ENCODE peak calls at places on chromosomes 4 and X, in eight cellular contexts. V is CD8-positive, alpha-beta T cell; N is MM.1S; X is NCI-H748 treated with DMSO at 0.1 percent for 48 hours; I is lower leg skin; L is naive thymus-derived CD8-positive, alpha-beta T cell; W is epithelial cell of proximal tubule; J is lung. M is an unnamed sample.

GRCh38 chr4:43316813-43317212 is 424.3 kb downstream of the GRXCR1 start:
- DNase-seq in V (no peak), N (no peak), X (no peak), I (no peak), L (no peak), W (no peak), J (no peak), M (no peak)

GRCh38 chr4:153832720-153833287 is 43.9 kb upstream of the SFRP2 start:
- DNase-seq in V (no peak), N (no peak), X (no peak), I (no peak), L (no peak), W (no peak), J (no peak), M (no peak)

GRCh38 chr4:128337863-128338262 is 50.2 kb upstream of the PGRMC2 start:
- DNase-seq in V (no peak), N (no peak), X (no peak), I (no peak), L (no peak), W (no peak), J (no peak), M (no peak)

GRCh38 chr4:31124008-31124645 is 404.0 kb downstream of the PCDH7 start:
- DNase-seq in V (no peak), N (no peak), X (no peak), I (no peak), L (no peak), W (no peak), J (no peak), M (no peak)

GRCh38 chrX:129581904-129582303 is 41.8 kb downstream of the OCRL start:
- DNase-seq in V (no peak), N (no peak), X (no peak), I (no peak), L (no peak), W (no peak), J (no peak), M (no peak)

GRCh38 chrX:40175416-40176255 is 77.9 kb upstream of the BCOR start:
- DNase-seq in V (peak), N (peak), X (peak), I (peak), L (peak), W (no peak), J (peak), M (no peak)

GRCh38 chr4:914531-914930 is 17.6 kb downstream of the GAK start:
- DNase-seq in V (no peak), N (no peak), X (no peak), I (peak), L (no peak), W (no peak), J (no peak), M (no peak)

GRCh38 chrX:112834016-112834855 is 6.4 kb downstream of the AMOT start:
- DNase-seq in V (no peak), N (no peak), X (no peak), I (no peak), L (no peak), W (no peak), J (no peak), M (no peak)

GRCh38 chr4:128513664-128514484 is 226.3 kb upstream of the PGRMC2 start:
- DNase-seq in V (no peak), N (peak), X (no peak), I (no peak), L (no peak), W (no peak), J (no peak), M (no peak)

GRCh38 chr4:153153339-153153851 is 50.8 kb upstream of the TRIM2 start:
- DNase-seq in V (peak), N (peak), X (peak), I (peak), L (peak), W (no peak), J (peak), M (peak)

GRCh38 chr4:73383452-73383851 is 20.6 kb upstream of the ALB start:
- DNase-seq in V (no peak), N (no peak), X (no peak), I (no peak), L (no peak), W (no peak), J (no peak), M (no peak)

GRCh38 chr4:187618701-187619278 is 376.8 kb upstream of the ZFP42 start:
- DNase-seq in V (no peak), N (no peak), X (no peak), I (no peak), L (no peak), W (no peak), J (no peak), M (peak)

GRCh38 chr4:4343038-4343437 is 43.9 kb upstream of the NSG1 start:
- DNase-seq in V (no peak), N (no peak), X (no peak), I (no peak), L (no peak), W (no peak), J (no peak), M (no peak)

GRCh38 chrX:37314526-37314925 is 34.6 kb upstream of the PRRG1 start:
- DNase-seq in V (no peak), N (no peak), X (no peak), I (no peak), L (no peak), W (peak), J (no peak), M (no peak)

GRCh38 chrX:153776611-153777045 is 4.2 kb upstream of the SRPK3 start:
- DNase-seq in V (no peak), N (no peak), X (no peak), I (no peak), L (no peak), W (no peak), J (no peak), M (peak)

GRCh38 chrX:38819709-38820108 is 18.4 kb downstream of the MID1IP1 start:
- DNase-seq in V (no peak), N (no peak), X (no peak), I (no peak), L (no peak), W (no peak), J (no peak), M (no peak)

GRCh38 chr4:143441678-143442077 is 71.8 kb upstream of the SMARCA5 start:
- DNase-seq in V (no peak), N (no peak), X (no peak), I (no peak), L (no peak), W (no peak), J (no peak), M (no peak)

GRCh38 chrX:27307546-27307945 is 155.6 kb downstream of the PPP4R3C start:
- DNase-seq in V (no peak), N (no peak), X (peak), I (no peak), L (no peak), W (no peak), J (no peak), M (no peak)

GRCh38 chr4:8192748-8193738 is 6.0 kb upstream of the SH3TC1 start:
- DNase-seq in V (no peak), N (peak), X (peak), I (no peak), L (peak), W (no peak), J (peak), M (no peak)

GRCh38 chr4:55834086-55834795 is 14.7 kb downstream of the EXOC1L start:
- DNase-seq in V (no peak), N (no peak), X (no peak), I (no peak), L (no peak), W (no peak), J (no peak), M (no peak)

GRCh38 chrX:40068048-40068447 is 29.7 kb downstream of the BCOR start:
- DNase-seq in V (no peak), N (no peak), X (peak), I (no peak), L (peak), W (no peak), J (no peak), M (no peak)

GRCh38 chr4:150746156-150746555 is 164.2 kb downstream of the MAB21L2 start:
- DNase-seq in V (no peak), N (no peak), X (no peak), I (no peak), L (no peak), W (no peak), J (no peak), M (no peak)

GRCh38 chr4:83010522-83011318 is at the start of gene LIN54:
- DNase-seq in V (peak), N (peak), X (peak), I (peak), L (peak), W (no peak), J (peak), M (peak)

GRCh38 chr4:170124391-170124790 is 34.6 kb upstream of the AADAT start:
- DNase-seq in V (no peak), N (no peak), X (no peak), I (no peak), L (no peak), W (no peak), J (no peak), M (no peak)

GRCh38 chr4:152565338-152565737 is 29.4 kb upstream of the FBXW7 start:
- DNase-seq in V (no peak), N (no peak), X (no peak), I (no peak), L (no peak), W (no peak), J (no peak), M (no peak)

GRCh38 chr4:146981651-146982050 is 36.0 kb upstream of the TTC29 start:
- DNase-seq in V (no peak), N (no peak), X (no peak), I (no peak), L (no peak), W (no peak), J (no peak), M (no peak)

GRCh38 chr4:133823177-133823576 is 378.4 kb downstream of the PABPC4L start:
- DNase-seq in V (no peak), N (no peak), X (no peak), I (no peak), L (no peak), W (no peak), J (no peak), M (no peak)

GRCh38 chr4:83362492-83363329 is 28.1 kb upstream of the HPSE start:
- DNase-seq in V (no peak), N (peak), X (peak), I (no peak), L (no peak), W (no peak), J (no peak), M (no peak)

GRCh38 chrX:132119821-132120220 is 8.0 kb downstream of the FRMD7 start:
- DNase-seq in V (no peak), N (no peak), X (no peak), I (peak), L (no peak), W (no peak), J (no peak), M (no peak)

M was measured in D341Med.